ENCODE peak calls at places on chromosome 13, in ten cellular contexts. One of them, this sample, is unnamed. For H3K4me1 and H3K9me3, the result is how much of the 10 kb centered on the place peaks cover.

GRCh38 chr13:35881360-35881759 is 249.8 kb downstream of the DCLK1 start:
- DNase-seq in uterus: no peak
- DNase-seq in left ventricle myocardium inferior: no peak
- DNase-seq in lower lobe of right lung: no peak
- DNase-seq in cardiac muscle cell: no peak
- DNase-seq in RWPE2: no peak
- DNase-seq in fibroblast of lung: peak
- DNase-seq in H9: no peak
- DNase-seq in neuronal stem cell: no peak
- DNase-seq in K562: no peak
- DNase-seq in this sample: no peak

GRCh38 chr13:94431569-94431968 is 47.9 kb downstream of the DCT start:
- DNase-seq in uterus: no peak
- DNase-seq in left ventricle myocardium inferior: no peak
- DNase-seq in lower lobe of right lung: no peak
- DNase-seq in cardiac muscle cell: no peak
- DNase-seq in RWPE2: no peak
- DNase-seq in fibroblast of lung: no peak
- DNase-seq in H9: no peak
- DNase-seq in neuronal stem cell: no peak
- DNase-seq in K562: no peak
- DNase-seq in this sample: no peak

GRCh38 chr13:60572003-60572792 is 175.2 kb downstream of the TDRD3 start:
- DNase-seq in uterus: no peak
- DNase-seq in left ventricle myocardium inferior: no peak
- DNase-seq in lower lobe of right lung: no peak
- DNase-seq in cardiac muscle cell: no peak
- DNase-seq in RWPE2: no peak
- DNase-seq in fibroblast of lung: peak
- DNase-seq in H9: peak
- DNase-seq in neuronal stem cell: no peak
- DNase-seq in K562: no peak
- DNase-seq in this sample: peak

GRCh38 chr13:33908111-33908510 is 90.2 kb downstream of the RFC3 start:
- DNase-seq in uterus: no peak
- DNase-seq in left ventricle myocardium inferior: no peak
- DNase-seq in lower lobe of right lung: no peak
- DNase-seq in cardiac muscle cell: no peak
- DNase-seq in RWPE2: no peak
- DNase-seq in fibroblast of lung: no peak
- DNase-seq in H9: no peak
- DNase-seq in neuronal stem cell: no peak
- DNase-seq in K562: no peak
- DNase-seq in this sample: no peak

GRCh38 chr13:111943229-111943795 is 123.6 kb upstream of the SOX1 start:
- DNase-seq in uterus: no peak
- DNase-seq in left ventricle myocardium inferior: no peak
- DNase-seq in lower lobe of right lung: no peak
- DNase-seq in cardiac muscle cell: no peak
- DNase-seq in RWPE2: no peak
- DNase-seq in fibroblast of lung: no peak
- DNase-seq in H9: peak
- DNase-seq in neuronal stem cell: no peak
- DNase-seq in K562: no peak
- DNase-seq in this sample: no peak

GRCh38 chr13:76799696-76800095 is 86.5 kb downstream of the KCTD12 start:
- DNase-seq in uterus: no peak
- DNase-seq in left ventricle myocardium inferior: no peak
- DNase-seq in lower lobe of right lung: no peak
- DNase-seq in cardiac muscle cell: no peak
- DNase-seq in RWPE2: no peak
- DNase-seq in fibroblast of lung: no peak
- DNase-seq in H9: no peak
- DNase-seq in neuronal stem cell: no peak
- DNase-seq in K562: no peak
- DNase-seq in this sample: no peak

GRCh38 chr13:28704282-28704681 is 14.5 kb downstream of the SLC46A3 start:
- DNase-seq in uterus: no peak
- DNase-seq in left ventricle myocardium inferior: no peak
- DNase-seq in lower lobe of right lung: no peak
- DNase-seq in cardiac muscle cell: no peak
- DNase-seq in RWPE2: no peak
- DNase-seq in fibroblast of lung: no peak
- DNase-seq in H9: no peak
- DNase-seq in neuronal stem cell: no peak
- DNase-seq in K562: no peak
- DNase-seq in this sample: no peak

GRCh38 chr13:102879793-102880499 is 34.1 kb downstream of the ERCC5 start:
- DNase-seq in uterus: no peak
- DNase-seq in left ventricle myocardium inferior: no peak
- DNase-seq in lower lobe of right lung: no peak
- DNase-seq in cardiac muscle cell: no peak
- DNase-seq in RWPE2: no peak
- DNase-seq in fibroblast of lung: no peak
- DNase-seq in H9: no peak
- DNase-seq in neuronal stem cell: no peak
- DNase-seq in K562: no peak
- DNase-seq in this sample: no peak

DNA sequence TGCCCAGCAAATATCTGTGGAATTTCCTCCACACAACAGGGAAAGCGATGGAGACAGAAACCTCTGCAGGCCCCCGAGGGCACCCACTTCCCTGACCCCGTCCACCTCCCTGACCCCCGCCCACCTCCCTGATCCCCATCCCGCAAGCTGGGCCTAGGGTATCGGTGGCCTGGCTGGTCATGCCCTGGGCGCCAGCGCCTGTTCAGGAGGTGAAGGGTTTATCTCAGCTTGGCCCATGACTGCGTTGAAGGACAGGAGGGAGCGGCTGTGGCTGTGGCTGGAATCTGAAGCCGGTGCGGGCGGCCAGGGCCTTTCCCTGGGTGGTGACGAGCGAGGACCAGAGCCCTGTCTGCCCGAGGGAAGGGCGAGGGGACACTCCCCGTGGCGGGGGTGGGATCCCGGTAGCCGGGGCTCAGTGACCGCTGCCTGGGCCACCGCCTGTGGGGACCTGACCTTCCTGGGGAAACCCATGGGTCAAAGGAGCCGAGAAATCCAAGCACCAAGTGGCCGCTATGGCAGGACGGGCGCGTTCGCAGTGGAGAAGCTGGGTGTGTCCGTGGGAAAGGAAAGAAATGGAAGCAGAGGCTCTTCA is 20.7 kb downstream of the GAS6 start:
- DNase-seq in uterus: peak
- DNase-seq in left ventricle myocardium inferior: peak
- DNase-seq in lower lobe of right lung: peak
- DNase-seq in cardiac muscle cell: no peak
- DNase-seq in RWPE2: peak
- DNase-seq in fibroblast of lung: no peak
- DNase-seq in H9: no peak
- DNase-seq in neuronal stem cell: no peak
- DNase-seq in K562: no peak
- DNase-seq in this sample: no peak
- H3K4me1 ChIP-seq in uterus: under half
- H3K4me1 ChIP-seq in left ventricle myocardium inferior: half or more
- H3K4me1 ChIP-seq in lower lobe of right lung: half or more
- H3K4me1 ChIP-seq in cardiac muscle cell: under half
- H3K4me1 ChIP-seq in RWPE2: under half
- H3K4me1 ChIP-seq in fibroblast of lung: under half
- H3K4me1 ChIP-seq in H9: under half
- H3K4me1 ChIP-seq in neuronal stem cell: under half
- H3K4me1 ChIP-seq in K562: under half
- H3K4me1 ChIP-seq in this sample: under half

GRCh38 chr13:19169991-19170390 is 11.6 kb downstream of the TUBA3C start:
- DNase-seq in uterus: no peak
- DNase-seq in left ventricle myocardium inferior: no peak
- DNase-seq in lower lobe of right lung: no peak
- DNase-seq in cardiac muscle cell: no peak
- DNase-seq in RWPE2: no peak
- DNase-seq in fibroblast of lung: no peak
- DNase-seq in H9: no peak
- DNase-seq in neuronal stem cell: no peak
- DNase-seq in K562: no peak
- DNase-seq in this sample: no peak

GRCh38 chr13:19173752-19174151 is 7.9 kb downstream of the TUBA3C start:
- DNase-seq in uterus: no peak
- DNase-seq in left ventricle myocardium inferior: no peak
- DNase-seq in lower lobe of right lung: no peak
- DNase-seq in cardiac muscle cell: no peak
- DNase-seq in RWPE2: no peak
- DNase-seq in fibroblast of lung: no peak
- DNase-seq in H9: no peak
- DNase-seq in neuronal stem cell: no peak
- DNase-seq in K562: no peak
- DNase-seq in this sample: no peak

GRCh38 chr13:19171563-19171962 is 10.1 kb downstream of the TUBA3C start:
- DNase-seq in uterus: no peak
- DNase-seq in left ventricle myocardium inferior: no peak
- DNase-seq in lower lobe of right lung: no peak
- DNase-seq in cardiac muscle cell: no peak
- DNase-seq in RWPE2: no peak
- DNase-seq in fibroblast of lung: no peak
- DNase-seq in H9: no peak
- DNase-seq in neuronal stem cell: no peak
- DNase-seq in K562: no peak
- DNase-seq in this sample: no peak

GRCh38 chr13:19172647-19173030 is 9.0 kb downstream of the TUBA3C start:
- DNase-seq in uterus: no peak
- DNase-seq in left ventricle myocardium inferior: no peak
- DNase-seq in lower lobe of right lung: no peak
- DNase-seq in cardiac muscle cell: no peak
- DNase-seq in RWPE2: no peak
- DNase-seq in fibroblast of lung: no peak
- DNase-seq in H9: no peak
- DNase-seq in neuronal stem cell: no peak
- DNase-seq in K562: no peak
- DNase-seq in this sample: no peak

DNA sequence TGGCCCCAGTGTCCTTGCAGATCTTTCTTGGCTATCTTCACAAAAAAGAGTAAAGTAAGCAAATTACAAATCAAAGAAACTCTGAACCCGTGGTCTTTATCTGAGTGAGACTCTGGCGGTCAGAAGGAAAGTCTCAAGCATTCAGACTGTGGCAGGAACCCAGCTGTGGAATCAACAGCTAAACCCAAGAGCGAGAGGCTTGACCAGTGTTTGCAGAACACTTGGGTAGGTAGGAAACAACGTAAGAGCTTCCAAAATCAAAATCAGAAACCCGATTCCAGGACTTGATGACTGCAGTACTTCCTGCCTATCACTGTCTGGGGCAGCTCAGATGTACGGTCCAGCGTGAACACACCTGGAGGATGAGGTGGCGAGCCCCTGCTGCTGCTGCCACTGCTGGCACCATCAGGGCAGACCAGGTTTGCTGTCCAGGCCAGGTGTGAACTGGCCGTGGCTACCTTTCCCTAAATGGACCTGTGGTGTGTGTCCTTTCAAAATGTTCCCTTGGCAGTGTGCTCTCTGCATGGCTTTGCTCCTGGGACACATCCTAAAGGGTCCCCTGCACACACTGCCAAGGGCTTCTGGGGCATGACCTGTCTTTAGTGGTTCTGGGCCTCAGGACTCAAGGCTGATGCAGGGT is 9.5 kb downstream of the TUBA3C start:
- DNase-seq in uterus: no peak
- DNase-seq in left ventricle myocardium inferior: no peak
- DNase-seq in lower lobe of right lung: no peak
- DNase-seq in cardiac muscle cell: no peak
- DNase-seq in RWPE2: no peak
- DNase-seq in fibroblast of lung: no peak
- DNase-seq in H9: no peak
- DNase-seq in neuronal stem cell: no peak
- DNase-seq in K562: no peak
- DNase-seq in this sample: no peak
- H3K9me3 ChIP-seq in uterus: under half
- H3K9me3 ChIP-seq in left ventricle myocardium inferior: under half
- H3K9me3 ChIP-seq in lower lobe of right lung: under half
- H3K9me3 ChIP-seq in cardiac muscle cell: under half
- H3K9me3 ChIP-seq in RWPE2: under half
- H3K9me3 ChIP-seq in fibroblast of lung: under half
- H3K9me3 ChIP-seq in H9: half or more
- H3K9me3 ChIP-seq in neuronal stem cell: half or more
- H3K9me3 ChIP-seq in K562: under half
- H3K9me3 ChIP-seq in this sample: under half

GRCh38 chr13:110347535-110348308 is 40.6 kb downstream of the COL4A2 start:
- DNase-seq in uterus: peak
- DNase-seq in left ventricle myocardium inferior: peak
- DNase-seq in lower lobe of right lung: no peak
- DNase-seq in cardiac muscle cell: no peak
- DNase-seq in RWPE2: peak
- DNase-seq in fibroblast of lung: peak
- DNase-seq in H9: no peak
- DNase-seq in neuronal stem cell: no peak
- DNase-seq in K562: no peak
- DNase-seq in this sample: peak

GRCh38 chr13:110346661-110347067 is 39.6 kb downstream of the COL4A2 start:
- DNase-seq in uterus: no peak
- DNase-seq in left ventricle myocardium inferior: no peak
- DNase-seq in lower lobe of right lung: no peak
- DNase-seq in cardiac muscle cell: no peak
- DNase-seq in RWPE2: peak
- DNase-seq in fibroblast of lung: no peak
- DNase-seq in H9: no peak
- DNase-seq in neuronal stem cell: no peak
- DNase-seq in K562: no peak
- DNase-seq in this sample: no peak

GRCh38 chr13:110345701-110346100 is 38.6 kb downstream of the COL4A2 start:
- DNase-seq in uterus: peak
- DNase-seq in left ventricle myocardium inferior: no peak
- DNase-seq in lower lobe of right lung: no peak
- DNase-seq in cardiac muscle cell: no peak
- DNase-seq in RWPE2: no peak
- DNase-seq in fibroblast of lung: no peak
- DNase-seq in H9: no peak
- DNase-seq in neuronal stem cell: no peak
- DNase-seq in K562: no peak
- DNase-seq in this sample: peak

GRCh38 chr13:110348309-110348625 is 41.2 kb downstream of the COL4A2 start:
- DNase-seq in uterus: no peak
- DNase-seq in left ventricle myocardium inferior: no peak
- DNase-seq in lower lobe of right lung: no peak
- DNase-seq in cardiac muscle cell: no peak
- DNase-seq in RWPE2: no peak
- DNase-seq in fibroblast of lung: no peak
- DNase-seq in H9: no peak
- DNase-seq in neuronal stem cell: no peak
- DNase-seq in K562: no peak
- DNase-seq in this sample: no peak

DNA sequence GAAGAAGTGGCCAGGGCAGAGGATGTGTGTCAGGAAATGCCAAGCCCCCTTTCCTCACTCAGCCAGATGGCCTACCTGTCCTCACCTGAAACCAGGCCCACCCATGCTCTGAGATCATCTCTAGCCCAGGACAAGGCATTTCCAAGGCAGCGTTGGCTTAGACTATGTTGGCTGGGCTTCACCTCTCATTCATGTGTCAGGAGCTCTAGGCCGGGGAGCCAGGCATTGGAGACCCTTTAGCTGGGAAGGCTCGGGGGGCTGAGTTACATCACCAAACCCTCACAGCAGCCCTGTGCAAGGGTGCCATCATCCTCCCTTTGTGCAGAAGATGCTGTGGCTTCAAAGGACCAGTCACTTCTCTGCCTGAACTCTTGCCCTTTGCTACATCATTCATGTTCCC is 40.0 kb downstream of the COL4A2 start:
- DNase-seq in uterus: no peak
- DNase-seq in left ventricle myocardium inferior: no peak
- DNase-seq in lower lobe of right lung: no peak
- DNase-seq in cardiac muscle cell: no peak
- DNase-seq in RWPE2: no peak
- DNase-seq in fibroblast of lung: no peak
- DNase-seq in H9: no peak
- DNase-seq in neuronal stem cell: no peak
- DNase-seq in K562: no peak
- DNase-seq in this sample: no peak
- H3K27ac ChIP-seq in uterus: peak
- H3K27ac ChIP-seq in left ventricle myocardium inferior: peak
- H3K27ac ChIP-seq in lower lobe of right lung: peak
- H3K27ac ChIP-seq in cardiac muscle cell: no peak
- H3K27ac ChIP-seq in RWPE2: peak
- H3K27ac ChIP-seq in fibroblast of lung: no peak
- H3K27ac ChIP-seq in H9: no peak
- H3K27ac ChIP-seq in neuronal stem cell: no peak
- H3K27ac ChIP-seq in K562: no peak
- H3K27ac ChIP-seq in this sample: no peak

DNA sequence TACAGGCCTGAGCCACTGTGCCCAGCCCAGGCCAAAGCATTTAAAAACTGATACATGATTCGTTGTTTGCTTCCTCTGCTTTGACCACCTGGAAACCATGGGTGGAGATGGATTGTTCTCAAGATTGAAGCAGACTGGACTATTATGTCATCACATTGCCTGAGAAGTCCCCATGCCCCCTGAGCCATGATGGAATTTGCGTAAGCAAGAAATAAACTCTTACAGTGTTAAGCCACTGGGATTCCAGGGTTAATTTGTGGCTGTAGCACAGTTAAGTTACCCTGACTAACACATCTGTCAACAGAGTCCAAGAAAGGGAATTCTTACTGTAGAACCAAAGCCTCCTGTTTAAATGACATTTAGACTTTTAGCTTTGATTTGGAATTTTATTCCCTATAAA is 19.4 kb upstream of the DHRS12 start:
- DNase-seq in uterus: no peak
- DNase-seq in left ventricle myocardium inferior: no peak
- DNase-seq in lower lobe of right lung: no peak
- DNase-seq in cardiac muscle cell: no peak
- DNase-seq in RWPE2: no peak
- DNase-seq in fibroblast of lung: peak
- DNase-seq in H9: no peak
- DNase-seq in neuronal stem cell: no peak
- DNase-seq in K562: no peak
- DNase-seq in this sample: no peak
- H3K4me1 ChIP-seq in uterus: under half
- H3K4me1 ChIP-seq in left ventricle myocardium inferior: half or more
- H3K4me1 ChIP-seq in lower lobe of right lung: under half
- H3K4me1 ChIP-seq in cardiac muscle cell: under half
- H3K4me1 ChIP-seq in RWPE2: under half
- H3K4me1 ChIP-seq in fibroblast of lung: under half
- H3K4me1 ChIP-seq in H9: under half
- H3K4me1 ChIP-seq in neuronal stem cell: under half
- H3K4me1 ChIP-seq in K562: under half
- H3K4me1 ChIP-seq in this sample: under half